ENCODE peak calls at places on chromosomes 1 and 21, in ten cellular contexts. G is PC-3, M is colonic mucosa, F is IMR-90, H is mammary epithelial cell, Y is DND-41, R is GM12878, U is HCT116, L is MM.1S, S is trophoblast cell. D is an unnamed sample. For H3K4me1, the result is how much of the 10 kb centered on the place peaks cover.

GRCh38 chr1:190001187-190001586 is 476.5 kb downstream of the BRINP3 start:
- DNase-seq in R (no peak), G (peak), M (no peak), F (peak), Y (no peak), L (no peak), H (no peak), S (peak), U (no peak), D (no peak)

GRCh38 chr1:219945795-219946194 is 17.4 kb upstream of the SLC30A10 start:
- DNase-seq in L (peak), H (no peak), Y (no peak), G (no peak), R (no peak), S (no peak), F (no peak), U (no peak), M (no peak), D (no peak)

GRCh38 chr1:62508187-62508758 is 71.4 kb downstream of the USP1 start:
- DNase-seq in Y (peak), H (peak), M (peak), R (peak), G (peak), L (peak), F (peak), U (peak), S (peak), D (peak)

GRCh38 chr1:93672477-93673158 is 9.0 kb downstream of the BCAR3 start:
- DNase-seq in U (no peak), H (no peak), M (peak), R (no peak), L (no peak), F (no peak), G (no peak), Y (no peak), S (no peak), D (no peak)

GRCh38 chr1:1217621-1218523 is 3.9 kb upstream of the TNFRSF4 start:
- DNase-seq in Y (no peak), U (no peak), R (no peak), M (no peak), F (no peak), H (peak), S (no peak), G (peak), L (no peak), D (no peak)

GRCh38 chr1:54848134-54848948 is 38.7 kb downstream of the DHCR24 start:
- DNase-seq in M (no peak), R (no peak), H (no peak), F (no peak), S (no peak), U (no peak), L (no peak), G (no peak), Y (no peak), D (no peak)

GRCh38 chr1:51861669-51862068 is 16.9 kb downstream of the NRDC start:
- DNase-seq in U (no peak), F (peak), M (no peak), G (peak), S (no peak), R (no peak), Y (no peak), H (no peak), L (no peak), D (no peak)

GRCh38 chr1:111833334-111833733 is 77.6 kb downstream of the DDX20 start:
- DNase-seq in H (peak), S (no peak), M (no peak), R (no peak), Y (peak), U (no peak), F (peak), G (peak), L (no peak), D (no peak)

GRCh38 chr1:25206201-25206600 is 26.1 kb downstream of the SYF2 start:
- DNase-seq in U (no peak), S (no peak), H (no peak), M (no peak), Y (no peak), L (no peak), R (no peak), F (no peak), G (no peak), D (no peak)

GRCh38 chr1:111346089-111346885 is 55.6 kb downstream of the CHIA start:
- DNase-seq in R (peak), Y (peak), F (peak), L (peak), S (peak), U (peak), G (peak), M (peak), H (peak), D (peak)

GRCh38 chr1:153534933-153535663 is 693 bp downstream of the S100A6 start:
- DNase-seq in F (no peak), S (no peak), U (no peak), Y (no peak), G (no peak), H (no peak), M (peak), L (no peak), R (no peak), D (no peak)

GRCh38 chr1:52669696-52670095 is 28.5 kb downstream of the COA7 start:
- DNase-seq in M (no peak), L (no peak), F (peak), H (no peak), S (no peak), Y (no peak), G (no peak), R (no peak), U (no peak), D (no peak)

GRCh38 chr1:167109125-167109524 is 15.2 kb downstream of the STYXL2 start:
- DNase-seq in G (peak), M (no peak), S (no peak), R (no peak), F (no peak), U (no peak), L (peak), H (peak), Y (peak), D (peak)

GRCh38 chr1:218813247-218813646 is 360.4 kb upstream of the LYPLAL1 start:
- DNase-seq in F (peak), L (no peak), H (peak), M (no peak), U (no peak), Y (no peak), S (no peak), G (peak), R (no peak), D (no peak)

GRCh38 chr1:239125027-239125426 is 261.3 kb upstream of the CHRM3 start:
- DNase-seq in L (no peak), G (peak), H (no peak), R (no peak), Y (no peak), M (no peak), F (no peak), U (no peak), S (no peak), D (peak)

GRCh38 chr1:163747261-163747660 is 425.5 kb downstream of the NUF2 start:
- DNase-seq in S (no peak), M (no peak), L (no peak), H (no peak), G (peak), U (no peak), R (no peak), Y (no peak), F (no peak), D (peak)

GRCh38 chr1:47696911-47697441 is 259.1 kb downstream of the FOXD2 start:
- DNase-seq in G (peak), H (no peak), R (no peak), S (no peak), Y (no peak), M (peak), F (no peak), L (no peak), U (peak), D (no peak)

GRCh38 chr1:198776602-198777029 is 137.8 kb downstream of the PTPRC start:
- DNase-seq in F (peak), H (peak), G (peak), L (no peak), Y (no peak), R (no peak), S (peak), U (no peak), M (no peak), D (no peak)

GRCh38 chr1:184843732-184844495 is 89.3 kb upstream of the EDEM3 start:
- DNase-seq in L (peak), R (peak), H (no peak), M (peak), S (no peak), U (no peak), Y (peak), G (no peak), F (no peak), D (no peak)

GRCh38 chr1:3735027-3735682 is 17.1 kb upstream of the CCDC27 start:
- DNase-seq in G (no peak), F (no peak), M (no peak), L (no peak), R (no peak), U (no peak), S (no peak), Y (no peak), H (no peak), D (no peak)

GRCh38 chr1:168529533-168529932 is 14.3 kb downstream of the XCL2 start:
- DNase-seq in S (no peak), M (no peak), H (no peak), Y (no peak), U (no peak), L (no peak), F (no peak), R (no peak), G (no peak), D (no peak)

GRCh38 chr1:185960377-185961151 is 226.4 kb downstream of the HMCN1 start:
- DNase-seq in L (no peak), R (no peak), M (no peak), F (peak), G (no peak), U (no peak), S (no peak), H (no peak), Y (no peak), D (no peak)

GRCh38 chr1:145992502-145992936 is 3.9 kb downstream of the TXNIP start:
- DNase-seq in H (no peak), G (no peak), U (no peak), F (no peak), L (peak), S (no peak), M (peak), Y (no peak), R (no peak), D (no peak)

GRCh38 chr1:207885129-207886032 is 25.5 kb downstream of the CD34 start:
- DNase-seq in L (peak), Y (peak), S (peak), R (no peak), U (peak), F (peak), H (peak), M (peak), G (peak), D (peak)

GRCh38 chr1:184428604-184429003 is 41.8 kb downstream of the C1orf21 start:
- DNase-seq in G (no peak), M (no peak), Y (no peak), U (no peak), F (no peak), S (no peak), L (no peak), R (no peak), H (no peak), D (no peak)

GRCh38 chr1:58649555-58649954 is 50.3 kb downstream of the MYSM1 start:
- DNase-seq in Y (no peak), M (peak), U (no peak), R (no peak), G (peak), L (no peak), H (no peak), S (no peak), F (no peak), D (no peak)

GRCh38 chr1:110114784-110115183 is 2.5 kb downstream of the UBL4B start:
- DNase-seq in S (no peak), F (no peak), U (no peak), M (no peak), L (no peak), Y (no peak), R (no peak), H (no peak), G (no peak), D (no peak)

GRCh38 chr1:177741476-177741875 is 228.4 kb downstream of the SEC16B start:
- DNase-seq in S (no peak), R (no peak), L (no peak), U (no peak), F (no peak), G (no peak), M (no peak), H (no peak), Y (no peak), D (peak)

GRCh38 chr1:28927442-28928305 is 13.3 kb downstream of the EPB41 start:
- DNase-seq in L (peak), U (no peak), G (no peak), F (peak), Y (no peak), M (no peak), R (peak), S (no peak), H (no peak), D (no peak)

GRCh38 chr1:182175340-182176068 is 114.0 kb upstream of the ZNF648 start:
- DNase-seq in G (peak), M (peak), Y (no peak), H (peak), L (no peak), R (no peak), U (no peak), F (no peak), S (no peak), D (no peak)

GRCh38 chr1:66711420-66711819 is 40.8 kb upstream of the DYNLT5 start:
- DNase-seq in H (no peak), Y (no peak), F (no peak), U (no peak), G (peak), L (no peak), M (no peak), S (no peak), R (no peak), D (no peak)

GRCh38 chr1:218112862-218113261 is 172.2 kb upstream of the RRP15 start:
- DNase-seq in Y (no peak), L (no peak), G (peak), S (no peak), R (no peak), H (no peak), F (no peak), M (no peak), U (peak), D (no peak)

GRCh38 chr1:117366982-117367768 is at the start of gene MAN1A2:
- DNase-seq in S (peak), L (peak), G (peak), U (peak), F (peak), H (peak), R (peak), Y (peak), M (peak), D (peak)

GRCh38 chr21:38467911-38468310 is 30.4 kb downstream of the ERG start:
- DNase-seq in L (no peak), Y (no peak), U (no peak), R (no peak), H (peak), S (no peak), G (no peak), F (no peak), M (no peak), D (no peak)

GRCh38 chr1:75423616-75424015 is 187.3 kb downstream of the SLC44A5 start:
- DNase-seq in S (no peak), M (no peak), R (no peak), L (no peak), H (no peak), G (peak), Y (no peak), U (no peak), F (no peak), D (no peak)

GRCh38 chr21:27586326-27586725 is 619.4 kb upstream of the ADAMTS5 start:
- DNase-seq in H (no peak), R (no peak), U (no peak), S (no peak), Y (no peak), L (no peak), M (no peak), G (no peak), F (no peak), D (no peak)

GRCh38 chr1:219967361-219967760 is 39.0 kb upstream of the SLC30A10 start:
- DNase-seq in M (no peak), G (no peak), S (no peak), L (no peak), H (no peak), Y (no peak), R (no peak), F (no peak), U (no peak), D (no peak)

GRCh38 chr1:243582321-243582720 is 267.7 kb downstream of the AKT3 start:
- DNase-seq in Y (no peak), S (no peak), U (no peak), G (no peak), H (peak), M (no peak), L (no peak), F (peak), R (no peak), D (no peak)

GRCh38 chr1:223486366-223486765 is 93.2 kb downstream of the CCDC185 start:
- DNase-seq in R (no peak), Y (no peak), U (peak), H (no peak), M (no peak), F (no peak), G (peak), S (no peak), L (no peak), D (no peak)

GRCh38 chr21:46356494-46357334 is 32.8 kb downstream of the PCNT start:
- DNase-seq in G (no peak), Y (no peak), M (no peak), S (no peak), R (no peak), H (no peak), F (no peak), U (no peak), L (peak), D (no peak)
- H3K9ac ChIP-seq in G (no peak), Y (no peak), M (no peak), S (no peak), R (no peak), H (no peak), F (no peak), U (no peak), L (peak), D (no peak)

GRCh38 chr1:8318436-8318835 is 522 bp downstream of the SLC45A1 start:
- DNase-seq in H (no peak), U (no peak), G (no peak), Y (no peak), M (no peak), L (no peak), R (no peak), S (no peak), F (no peak), D (no peak)
- H3K4me1 ChIP-seq in H (under half), U (under half), G (under half), Y (under half), M (under half), L (under half), R (under half), S (under half), F (under half), D (under half)

GRCh38 chr1:16153110-16153998 is 2.5 kb downstream of the EPHA2 start:
- DNase-seq in H (no peak), S (no peak), L (no peak), G (no peak), F (no peak), U (no peak), R (no peak), M (no peak), Y (no peak), D (no peak)
- H3K9ac ChIP-seq in H (peak), S (peak), L (no peak), G (peak), F (peak), U (peak), R (no peak), M (peak), Y (no peak), D (peak)

GRCh38 chr1:19424651-19425570 is 60.4 kb downstream of the CAPZB start:
- DNase-seq in L (no peak), G (no peak), M (no peak), R (no peak), U (no peak), Y (no peak), H (no peak), F (no peak), S (no peak), D (no peak)
- H3K4me1 ChIP-seq in L (under half), G (under half), M (under half), R (under half), U (under half), Y (under half), H (under half), F (half or more), S (under half), D (under half)